ENCODE peak calls at places on chromosomes 11 and 22, in six cellular contexts. Z is H1, B is HCT116, M is HepG2, C is K562, H is GM12878. T is an unnamed sample.

GRCh38 chr22:46754110-46754799 is 8.2 kb upstream of the TBC1D22A start:
- DNase-seq in Z (no peak), B (peak; percentile 90), M (peak; percentile 92), C (peak; percentile 79), H (no peak), T (no peak)

GRCh38 chr22:45892681-45893461 is 84.1 kb downstream of the WNT7B start:
- DNase-seq in Z (no peak), B (no peak), M (no peak), C (no peak), H (no peak), T (no peak)

GRCh38 chr11:20070459-20070858 is 89.8 kb downstream of the DBX1 start:
- DNase-seq in Z (no peak), B (no peak), M (peak; percentile 15), C (no peak), H (no peak), T (no peak)

GRCh38 chr22:29339381-29340235 is 24.1 kb upstream of the RASL10A start:
- DNase-seq in Z (no peak), B (no peak), M (no peak), C (no peak), H (no peak), T (no peak)

GRCh38 chr22:48254311-48254873 is 1491.9 kb downstream of the TBC1D22A start:
- DNase-seq in Z (no peak), B (no peak), M (no peak), C (no peak), H (no peak), T (no peak)

GRCh38 chr22:50627914-50628542 is at the start of gene ARSA:
- DNase-seq in Z (peak; percentile 77), B (no peak), M (peak; percentile 70), C (peak; percentile 79), H (peak; percentile 11), T (no peak)

GRCh38 chr22:27972732-27973698 is 54.0 kb upstream of the PITPNB start:
- DNase-seq in Z (no peak), B (no peak), M (no peak), C (no peak), H (no peak), T (no peak)

GRCh38 chr22:42901790-42902508 is 44.9 kb upstream of the ARFGAP3 start:
- DNase-seq in Z (no peak), B (no peak), M (no peak), C (no peak), H (no peak), T (no peak)

GRCh38 chr22:45164217-45165123 is 745 bp downstream of the NUP50 start:
- DNase-seq in Z (peak; percentile 68), B (no peak), M (no peak), C (peak; percentile 48), H (no peak), T (no peak)

GRCh38 chr11:71476926-71477636 is 24.1 kb downstream of the NADSYN1 start:
- DNase-seq in Z (no peak), B (no peak), M (no peak), C (no peak), H (no peak), T (no peak)

GRCh38 chr11:14826580-14826979 is 65.5 kb downstream of the CYP2R1 start:
- DNase-seq in Z (no peak), B (no peak), M (no peak), C (no peak), H (no peak), T (no peak)

GRCh38 chr22:39303358-39303757 is 16.1 kb downstream of the RPL3 start:
- DNase-seq in Z (no peak), B (no peak), M (peak; percentile 90), C (no peak), H (no peak), T (no peak)

GRCh38 chr11:92703431-92703830 is 266.0 kb upstream of the MTNR1B start:
- DNase-seq in Z (no peak), B (no peak), M (no peak), C (no peak), H (no peak), T (no peak)

GRCh38 chr11:122235615-122236014 is 119.6 kb upstream of the BLID start:
- DNase-seq in Z (no peak), B (no peak), M (no peak), C (no peak), H (no peak), T (no peak)

GRCh38 chr11:67691149-67691548 is 16.7 kb upstream of the ALDH3B2 start:
- DNase-seq in Z (no peak), B (no peak), M (no peak), C (no peak), H (no peak), T (no peak)

GRCh38 chr11:72589802-72590761 is 84.1 kb downstream of the PDE2A start:
- DNase-seq in Z (peak; percentile 88), B (no peak), M (peak; percentile 48), C (peak; percentile 61), H (no peak), T (peak; percentile 62)

GRCh38 chr11:77136074-77136473 is 8.0 kb downstream of the MYO7A start:
- DNase-seq in Z (no peak), B (no peak), M (no peak), C (no peak), H (no peak), T (no peak)

GRCh38 chr11:130636672-130637463 is 188.4 kb downstream of the ADAMTS15 start:
- DNase-seq in Z (no peak), B (peak; percentile 16), M (peak; percentile 60), C (no peak), H (no peak), T (no peak)

GRCh38 chr11:69301491-69302401 is 7.8 kb downstream of the MYEOV start:
- DNase-seq in Z (no peak), B (peak; percentile 95), M (peak; percentile 60), C (peak; percentile 77), H (no peak), T (no peak)

GRCh38 chr22:29346659-29347058 is 31.2 kb upstream of the RASL10A start:
- DNase-seq in Z (no peak), B (no peak), M (no peak), C (no peak), H (no peak), T (no peak)

GRCh38 chr11:15613799-15614198 is 499.1 kb downstream of the INSC start:
- DNase-seq in Z (no peak), B (no peak), M (no peak), C (no peak), H (no peak), T (no peak)

GRCh38 chr11:17563248-17563647 is 16.2 kb downstream of the OTOG start:
- DNase-seq in Z (no peak), B (no peak), M (no peak), C (no peak), H (no peak), T (no peak)

GRCh38 chr11:104588975-104589374 is 309.3 kb downstream of the CASP12 start:
- DNase-seq in Z (no peak), B (no peak), M (no peak), C (no peak), H (no peak), T (no peak)

GRCh38 chr22:46275455-46276129 is 7.8 kb downstream of the TTC38 start:
- DNase-seq in Z (no peak), B (no peak), M (no peak), C (peak; percentile 34), H (no peak), T (no peak)

GRCh38 chr22:24325105-24325757 is 54.6 kb downstream of the SPECC1L start:
- DNase-seq in Z (no peak), B (no peak), M (peak; percentile 49), C (peak; percentile 13), H (peak; percentile 62), T (peak; percentile 9)

GRCh38 chr22:33906954-33907353 is 13.3 kb downstream of the LARGE1 start:
- DNase-seq in Z (no peak), B (no peak), M (no peak), C (no peak), H (no peak), T (no peak)
- TF ChIP-seq ZNF274 in Z (no peak), B (no peak), M (no peak), C (no peak), H (no peak), T (no peak)

DNA sequence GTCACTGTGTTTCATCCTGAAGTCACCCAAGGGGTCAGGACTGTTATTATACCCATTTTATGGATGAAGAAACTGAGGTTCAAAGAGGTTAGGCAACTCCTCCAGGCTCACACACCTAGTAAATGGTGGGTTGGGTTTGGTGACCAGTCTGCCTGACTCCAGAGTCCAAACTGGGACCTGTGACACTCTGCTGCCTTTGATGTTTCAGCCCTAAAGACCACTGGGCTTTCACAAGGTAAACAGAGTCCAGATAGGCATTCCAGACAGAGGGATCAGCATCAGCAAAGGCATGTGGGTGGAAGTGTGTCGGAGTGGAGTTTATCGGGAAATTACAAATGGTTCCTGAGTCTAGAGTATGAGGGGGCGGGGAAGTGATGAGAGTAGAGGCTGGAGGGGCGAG is 38.5 kb downstream of the MICAL2 start:
- DNase-seq in Z (no peak), B (no peak), M (peak; percentile 73), C (peak; percentile 42), H (no peak), T (no peak)
- TF ChIP-seq ZNF274 in Z (no peak), B (no peak), M (no peak), C (no peak), H (no peak), T (no peak)

GRCh38 chr11:61699737-61700160 is 19.6 kb downstream of the DAGLA start:
- DNase-seq in Z (no peak), B (no peak), M (no peak), C (no peak), H (no peak), T (no peak)
- TF ChIP-seq ZNF274 in Z (no peak), B (no peak), M (no peak), C (no peak), H (no peak), T (no peak)

DNA sequence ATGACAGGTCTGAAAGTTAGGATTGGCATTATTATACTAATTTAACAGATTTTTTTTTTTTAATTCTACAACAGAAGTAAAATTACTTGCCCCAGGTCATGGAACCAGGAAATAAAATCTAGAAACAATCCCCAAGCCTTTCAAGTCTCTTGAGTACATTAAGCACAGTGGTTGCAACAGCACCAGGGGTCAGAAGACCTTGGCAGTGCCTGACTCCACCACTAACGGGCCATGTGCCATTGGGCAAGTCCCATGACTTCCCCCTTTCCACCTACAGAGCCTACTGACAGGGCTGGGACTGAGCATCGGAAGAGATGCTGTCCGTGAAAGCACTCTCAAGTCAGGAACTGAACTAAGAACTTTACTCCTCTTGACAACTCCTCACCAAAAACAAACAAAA is 98.6 kb upstream of the AKIP1 start:
- DNase-seq in Z (no peak), B (no peak), M (peak; percentile 35), C (no peak), H (no peak), T (no peak)
- TF ChIP-seq ZNF274 in Z (no peak), B (no peak), M (no peak), C (no peak), H (no peak), T (no peak)

GRCh38 chr22:20510811-20511577 is 3.6 kb downstream of the MED15 start:
- DNase-seq in Z (no peak), B (no peak), M (no peak), C (no peak), H (no peak), T (no peak)
- TF ChIP-seq ZNF274 in Z (no peak), B (no peak), M (no peak), C (no peak), H (no peak), T (no peak)